ENCODE peak calls at places on chromosome 19, in ten cellular contexts. H, A, X, Z, G, B, Q, F, J and K are unnamed samples. For H3K4me1, the result is how much of the 10 kb centered on the place peaks cover.

GRCh38 chr19:14561832-14562351 is 10.0 kb downstream of the NDUFB7 start:
- DNase-seq in B (no peak), X (no peak), H (no peak), G (no peak), Z (peak), F (peak), A (no peak), J (peak), Q (peak), K (no peak)

GRCh38 chr19:2221250-2221831 is 14.8 kb downstream of the PLEKHJ1 start:
- DNase-seq in J (no peak), F (no peak), A (no peak), H (no peak), G (no peak), B (no peak), Q (no peak), Z (no peak), X (no peak), K (no peak)

GRCh38 chr19:49151339-49152217 is 3.6 kb downstream of the HRC start:
- DNase-seq in X (peak), Q (peak), F (peak), A (peak), Z (peak), J (peak), B (peak), G (peak), H (no peak), K (no peak)

GRCh38 chr19:51552996-51553725 is 17.9 kb upstream of the ZNF175 start:
- DNase-seq in J (peak), F (peak), A (peak), B (peak), H (peak), Z (peak), Q (peak), X (no peak), G (no peak), K (peak)

GRCh38 chr19:2974342-2974932 is 2.9 kb upstream of the TLE6 start:
- DNase-seq in F (peak), G (peak), X (peak), Z (no peak), B (no peak), J (peak), H (no peak), Q (peak), A (no peak), K (no peak)

GRCh38 chr19:4916292-4917082 is 7.2 kb downstream of the UHRF1 start:
- DNase-seq in B (no peak), G (peak), Q (no peak), F (no peak), Z (no peak), X (no peak), J (no peak), H (peak), A (peak), K (no peak)

GRCh38 chr19:7921955-7922840 is 2.1 kb downstream of the SNAPC2 start:
- DNase-seq in Z (no peak), A (no peak), G (no peak), X (no peak), Q (no peak), J (no peak), B (peak), H (no peak), F (peak), K (no peak)

GRCh38 chr19:29677001-29677781 is 11.9 kb downstream of the PLEKHF1 start:
- DNase-seq in A (no peak), H (no peak), G (no peak), J (no peak), B (no peak), Q (no peak), X (peak), Z (peak), F (peak), K (no peak)

GRCh38 chr19:33809960-33810359 is 13.3 kb downstream of the KCTD15 start:
- DNase-seq in G (no peak), Z (no peak), J (no peak), F (peak), H (no peak), Q (peak), X (no peak), B (no peak), A (no peak), K (no peak)

GRCh38 chr19:33332248-33332647 is 29.9 kb upstream of the CEBPA start:
- DNase-seq in A (no peak), H (no peak), G (no peak), F (no peak), Q (no peak), X (no peak), J (peak), Z (no peak), B (no peak), K (no peak)

GRCh38 chr19:3175761-3176714 is 2.5 kb upstream of the S1PR4 start:
- DNase-seq in J (no peak), F (no peak), B (no peak), H (peak), Z (no peak), Q (no peak), A (peak), G (no peak), X (no peak), K (no peak)

GRCh38 chr19:8576273-8576993 is 809 bp downstream of the MYO1F start:
- DNase-seq in Z (no peak), G (no peak), H (peak), F (no peak), X (no peak), J (no peak), Q (no peak), A (peak), B (no peak), K (no peak)

GRCh38 chr19:49560358-49560900 is 19.9 kb downstream of the NOSIP start:
- DNase-seq in B (no peak), Z (no peak), J (peak), G (no peak), Q (no peak), F (peak), A (peak), H (peak), X (no peak), K (no peak)

GRCh38 chr19:46373573-46374359 is 26.9 kb downstream of the PPP5C start:
- DNase-seq in F (peak), J (peak), X (peak), Q (no peak), A (no peak), G (peak), H (no peak), B (peak), Z (peak), K (no peak)

GRCh38 chr19:6092329-6093286 is 17.7 kb downstream of the RFX2 start:
- DNase-seq in X (peak), A (no peak), Q (peak), J (peak), F (peak), Z (peak), H (no peak), G (peak), B (peak), K (no peak)

GRCh38 chr19:49056101-49056901 is 1.2 kb downstream of the CGB7 start:
- DNase-seq in B (peak), Q (peak), F (peak), A (peak), H (peak), J (peak), Z (peak), X (no peak), G (no peak), K (no peak)

GRCh38 chr19:31257426-31258130 is 91.7 kb downstream of the TSHZ3 start:
- DNase-seq in B (no peak), X (no peak), A (no peak), G (no peak), Z (no peak), Q (no peak), H (no peak), F (no peak), J (no peak), K (no peak)

GRCh38 chr19:30865481-30865880 is 483.8 kb downstream of the TSHZ3 start:
- DNase-seq in A (no peak), J (no peak), F (no peak), G (no peak), Q (no peak), Z (no peak), X (no peak), H (no peak), B (no peak), K (no peak)

GRCh38 chr19:1655992-1656608 is 3.7 kb upstream of the TCF3 start:
- DNase-seq in X (no peak), J (peak), A (no peak), Z (no peak), F (no peak), G (no peak), B (peak), H (no peak), Q (no peak), K (no peak)

GRCh38 chr19:28960986-28961705 is 251.8 kb downstream of the UQCRFS1 start:
- DNase-seq in Z (no peak), Q (peak), G (no peak), F (no peak), H (no peak), J (no peak), B (no peak), X (no peak), A (no peak), K (no peak)

GRCh38 chr19:17289489-17289888 is 7.8 kb downstream of the ANKLE1 start:
- DNase-seq in H (no peak), G (no peak), F (peak), X (peak), Z (peak), Q (peak), B (peak), A (no peak), J (peak), K (no peak)

GRCh38 chr19:46357846-46358583 is 11.1 kb downstream of the PPP5C start:
- DNase-seq in F (no peak), B (no peak), X (peak), G (peak), A (no peak), J (no peak), Q (peak), Z (no peak), H (no peak), K (no peak)

DNA sequence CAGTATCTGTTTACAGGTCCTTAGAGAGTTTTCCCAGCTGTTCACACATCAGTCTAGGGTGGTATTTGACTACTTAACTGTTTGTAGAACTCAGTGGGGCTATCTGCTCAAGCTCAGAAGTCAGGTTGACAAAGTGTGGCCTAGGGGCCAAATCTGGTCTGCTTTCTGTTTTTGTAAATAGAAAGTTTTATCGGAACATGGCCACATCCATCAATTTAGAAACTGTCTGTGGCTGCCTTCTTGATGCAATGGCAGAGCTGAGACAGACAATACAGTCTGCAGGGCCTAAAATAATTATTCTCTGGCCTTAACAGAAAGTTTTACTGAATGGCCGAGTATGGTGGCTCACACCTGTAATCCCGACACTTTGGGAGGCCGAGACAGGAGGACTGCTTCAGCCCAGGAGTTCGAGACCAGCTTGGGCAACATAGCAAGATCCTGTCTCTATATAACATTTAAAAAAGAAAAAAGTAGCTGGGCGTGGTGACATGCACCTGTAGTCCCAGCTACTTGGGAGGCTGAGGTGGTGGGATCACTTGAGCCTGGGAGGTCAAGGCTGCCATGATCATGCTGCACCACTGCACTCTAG is 2.4 kb downstream of the SMG9 start:
- DNase-seq in F (no peak), B (no peak), H (no peak), Z (no peak), J (no peak), Q (no peak), A (no peak), G (no peak), X (no peak), K (no peak)
- H3K27ac ChIP-seq in F (no peak), B (no peak), H (no peak), Z (no peak), J (no peak), Q (no peak), A (no peak), G (no peak), X (peak), K (no peak)

GRCh38 chr19:47730910-47731309 is 14.4 kb upstream of the NOP53 start:
- DNase-seq in G (no peak), A (no peak), Z (no peak), Q (no peak), H (no peak), J (no peak), X (no peak), B (no peak), F (no peak), K (no peak)
- H3K4me1 ChIP-seq in G (under half), A (under half), Z (under half), Q (under half), H (under half), J (under half), X (under half), B (under half), F (under half), K (under half)

GRCh38 chr19:16071072-16071691 is 5.1 kb upstream of the TPM4 start:
- DNase-seq in Z (no peak), A (no peak), G (no peak), Q (no peak), H (no peak), B (no peak), X (no peak), F (no peak), J (no peak), K (no peak)
- H3K4me3 ChIP-seq in Z (no peak), A (no peak), G (peak), Q (no peak), H (no peak), B (no peak), X (peak), F (no peak), J (no peak), K (no peak)

GRCh38 chr19:35051796-35052195 is 10.3 kb downstream of the HPN start:
- DNase-seq in Q (no peak), A (no peak), Z (no peak), X (no peak), G (no peak), B (no peak), J (no peak), H (no peak), F (no peak), K (no peak)

GRCh38 chr19:35052599-35053190 is 11.2 kb downstream of the HPN start:
- DNase-seq in F (peak), G (no peak), B (no peak), H (no peak), J (no peak), Z (no peak), Q (no peak), X (no peak), A (no peak), K (no peak)

GRCh38 chr19:35048911-35049411 is 7.4 kb downstream of the HPN start:
- DNase-seq in Z (no peak), X (no peak), G (no peak), A (no peak), B (peak), H (no peak), F (peak), Q (no peak), J (peak), K (no peak)

GRCh38 chr19:35046461-35046860 is 4.9 kb downstream of the HPN start:
- DNase-seq in F (no peak), A (no peak), B (no peak), J (peak), Q (no peak), G (no peak), H (no peak), X (no peak), Z (no peak), K (no peak)

DNA sequence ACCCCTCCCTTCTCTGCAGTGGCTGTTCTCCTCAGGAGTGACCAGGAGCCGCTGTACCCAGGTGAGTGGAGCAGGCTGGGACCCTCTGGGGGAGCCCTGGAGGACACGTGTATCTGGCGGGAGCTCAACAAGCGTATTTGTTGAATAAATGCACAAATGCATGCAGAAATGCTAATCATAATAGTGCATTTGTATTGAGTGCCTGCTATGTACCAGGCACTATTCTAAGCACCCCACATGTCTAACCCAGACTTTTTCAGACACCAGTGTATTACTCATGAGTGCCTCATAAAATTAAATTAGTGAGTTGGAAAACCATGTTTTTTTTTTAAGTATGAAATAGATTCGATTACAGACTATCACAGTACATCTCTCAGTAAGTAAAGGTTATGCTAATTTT is 7.9 kb downstream of the HPN start:
- DNase-seq in G (no peak), Z (no peak), F (no peak), A (no peak), H (no peak), B (no peak), J (no peak), X (no peak), Q (no peak), K (no peak)
- H3K27ac ChIP-seq in G (no peak), Z (no peak), F (peak), A (no peak), H (no peak), B (no peak), J (no peak), X (no peak), Q (no peak), K (no peak)

GRCh38 chr19:42277821-42278809 is 9.1 kb downstream of the CIC start:
- DNase-seq in J (peak), Q (peak), B (peak), F (peak), G (peak), Z (no peak), X (peak), H (no peak), A (no peak), K (no peak)
- H3K4me1 ChIP-seq in J (under half), Q (under half), B (under half), F (half or more), G (half or more), Z (under half), X (half or more), H (half or more), A (half or more), K (under half)

DNA sequence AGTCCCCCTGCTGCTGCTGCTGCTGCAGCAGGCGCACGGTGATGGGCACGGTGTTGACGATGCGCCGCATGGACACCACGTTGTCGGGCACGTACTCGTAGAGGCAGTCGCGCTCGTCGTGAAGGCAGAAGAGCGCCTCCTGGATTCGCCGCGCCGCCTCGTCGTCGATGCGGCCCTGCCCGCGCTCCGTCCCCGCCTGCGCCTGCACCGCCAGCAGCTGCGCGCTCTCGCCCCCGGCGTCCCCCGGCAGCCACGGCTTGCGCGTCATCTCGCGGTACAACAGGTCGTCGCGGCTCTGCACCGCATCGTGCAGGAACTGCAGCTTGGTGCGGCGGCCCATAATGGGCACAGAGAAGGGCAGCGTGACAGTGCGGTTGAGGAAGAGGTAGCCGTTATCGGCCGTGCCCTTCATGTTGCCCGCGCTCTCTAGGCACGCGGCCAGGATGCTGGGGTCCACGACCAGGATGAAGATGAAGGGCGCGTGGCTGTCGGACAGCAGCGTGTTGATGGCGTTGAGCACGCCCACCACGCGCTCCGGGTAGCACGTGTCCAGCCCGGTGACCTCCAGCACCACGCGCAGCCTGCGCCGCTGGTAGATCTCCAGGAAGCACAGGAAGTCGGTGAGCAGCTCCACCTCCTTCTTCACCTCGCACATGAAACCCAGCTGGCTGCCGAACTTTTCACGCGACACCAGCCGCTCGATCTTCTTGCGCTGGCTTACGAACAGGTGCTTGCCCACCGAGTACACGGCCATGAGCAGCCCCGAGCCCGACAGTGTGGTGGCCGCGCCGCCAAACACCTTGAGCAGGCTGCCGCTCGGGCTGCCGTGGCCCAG is 8.1 kb downstream of the NKPD1 start:
- DNase-seq in H (peak), Z (peak), G (no peak), F (peak), Q (peak), A (peak), B (peak), X (no peak), J (peak), K (no peak)
- H3K4me3 ChIP-seq in H (peak), Z (no peak), G (peak), F (peak), Q (no peak), A (peak), B (peak), X (peak), J (peak), K (no peak)

GRCh38 chr19:18308948-18309325 is 13.9 kb downstream of the LSM4 start:
- DNase-seq in F (no peak), G (no peak), B (no peak), Q (no peak), J (no peak), H (no peak), Z (no peak), X (no peak), A (no peak), K (no peak)

GRCh38 chr19:18304496-18305312 is 18.2 kb downstream of the LSM4 start:
- DNase-seq in F (peak), G (peak), Z (peak), H (peak), J (peak), Q (peak), X (peak), A (peak), B (peak), K (no peak)

GRCh38 chr19:18308051-18308947 is 14.6 kb downstream of the LSM4 start:
- DNase-seq in G (no peak), X (no peak), B (peak), J (no peak), Q (no peak), F (no peak), Z (no peak), H (no peak), A (no peak), K (no peak)

GRCh38 chr19:18306209-18306902 is 16.5 kb downstream of the LSM4 start:
- DNase-seq in J (no peak), H (no peak), F (no peak), X (no peak), B (peak), Z (no peak), A (no peak), Q (no peak), G (no peak), K (no peak)

DNA sequence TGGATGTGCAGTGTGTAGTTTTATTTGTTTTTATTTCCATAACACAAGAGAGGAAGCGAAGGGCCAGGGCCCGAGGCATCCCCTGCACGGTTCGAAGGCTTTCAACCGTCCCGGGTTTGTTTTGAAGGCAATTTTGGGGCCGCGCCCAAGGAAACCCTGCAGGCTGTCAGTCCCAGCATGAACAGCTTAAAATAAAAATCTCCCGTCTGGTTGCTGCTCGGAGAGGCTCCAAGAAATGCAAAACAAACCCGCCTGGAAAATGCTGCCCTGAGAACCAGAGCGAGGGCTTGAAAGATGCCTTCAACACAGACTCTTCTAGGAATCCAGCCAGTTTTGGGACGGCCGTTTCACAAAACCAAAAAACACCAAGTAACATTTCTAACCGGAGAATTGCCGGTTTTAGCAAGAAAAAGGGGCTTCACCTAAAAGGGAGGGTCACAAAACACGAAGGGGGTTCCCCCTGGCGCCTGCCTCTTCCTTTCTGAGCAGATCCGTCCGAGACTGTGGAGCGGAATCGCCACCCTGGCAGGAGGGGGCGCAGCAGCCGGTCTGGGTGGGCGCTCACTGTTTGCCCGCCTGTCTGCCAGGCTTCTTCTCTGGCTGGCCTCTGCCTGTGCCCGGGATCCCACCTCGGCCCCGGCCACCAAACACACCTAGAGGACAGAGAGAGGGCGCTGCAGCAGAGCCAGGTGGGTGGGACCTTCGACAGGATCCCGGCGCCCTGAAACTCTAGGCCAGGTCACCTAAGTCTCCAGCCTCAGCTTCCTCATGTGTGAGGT is 15.8 kb downstream of the LSM4 start:
- DNase-seq in Z (no peak), A (peak), F (no peak), H (peak), X (no peak), J (no peak), G (no peak), Q (no peak), B (peak), K (no peak)
- H3K27ac ChIP-seq in Z (no peak), A (peak), F (peak), H (no peak), X (peak), J (peak), G (peak), Q (no peak), B (peak), K (no peak)

GRCh38 chr19:45168767-45169351 is 8.1 kb upstream of the NKPD1 start:
- DNase-seq in A (no peak), G (no peak), B (no peak), X (no peak), F (no peak), J (no peak), H (no peak), Q (no peak), Z (no peak), K (no peak)
- H3K4me1 ChIP-seq in A (under half), G (half or more), B (under half), X (under half), F (under half), J (under half), H (half or more), Q (under half), Z (under half), K (under half)